ENCODE peak calls at places on chromosomes 13 and 19, in four cellular contexts. P is astrocyte, U is PC-3, E is OCI-LY7. H is an unnamed sample.

GRCh38 chr13:59176775-59177174 is 987.0 kb downstream of the DIAPH3 start:
- DNase-seq in P (no peak), U (peak; percentile 5), E (peak; percentile 14), H (no peak)

GRCh38 chr19:29188704-29189375 is 24.1 kb downstream of the UQCRFS1 start:
- DNase-seq in P (no peak), U (no peak), E (no peak), H (no peak)

GRCh38 chr19:39969681-39970423 is 1.1 kb upstream of the PSMC4 start:
- DNase-seq in P (no peak), U (no peak), E (no peak), H (no peak)

GRCh38 chr19:56217039-56217949 is 15.2 kb downstream of the ZSCAN5C start:
- DNase-seq in P (peak; percentile 29), U (no peak), E (no peak), H (peak; percentile 16)

GRCh38 chr13:32639502-32640105 is 53.4 kb downstream of the PDS5B start:
- DNase-seq in P (peak; percentile 50), U (peak; percentile 57), E (peak; percentile 70), H (peak; percentile 57)

GRCh38 chr19:46515879-46516350 is 20.2 kb upstream of the PNMA8B start:
- DNase-seq in P (peak; percentile 14), U (peak; percentile 59), E (peak; percentile 68), H (no peak)

GRCh38 chr13:72126424-72126823 is 259.4 kb upstream of the DACH1 start:
- DNase-seq in P (peak; percentile 40), U (peak; percentile 71), E (no peak), H (no peak)

GRCh38 chr13:67408823-67409222 is 178.7 kb upstream of the PCDH9 start:
- DNase-seq in P (no peak), U (no peak), E (no peak), H (no peak)

GRCh38 chr19:12692960-12693359 is 3.5 kb downstream of the FBXW9 start:
- DNase-seq in P (no peak), U (no peak), E (no peak), H (no peak)

GRCh38 chr19:16342002-16342715 is 17.5 kb downstream of the KLF2 start:
- DNase-seq in P (peak; percentile 66), U (no peak), E (peak; percentile 73), H (no peak)

GRCh38 chr19:15758379-15758778 is 20.6 kb downstream of the OR10H3 start:
- DNase-seq in P (no peak), U (no peak), E (no peak), H (no peak)

DNA sequence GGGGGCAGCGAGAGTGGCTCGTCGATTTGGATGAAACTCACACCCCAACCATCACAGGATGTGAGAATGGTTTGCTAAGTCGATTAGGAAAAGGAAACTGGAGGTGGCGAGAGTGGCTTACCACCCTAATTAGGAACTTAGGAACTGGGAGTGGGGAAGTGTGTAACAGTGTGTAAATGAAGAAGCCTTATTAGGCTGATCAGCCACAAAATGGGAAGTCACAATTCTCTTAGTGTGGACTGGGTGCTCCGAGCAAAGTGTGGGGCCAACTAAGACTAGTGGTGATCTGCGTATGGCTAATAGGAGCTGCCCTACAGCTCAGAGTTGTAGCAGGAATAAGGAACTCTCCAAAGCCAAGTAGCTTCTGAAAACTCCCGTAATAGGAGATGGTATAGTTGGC is 7.6 kb downstream of the SIGLEC11 start:
- DNase-seq in P (no peak), U (no peak), E (no peak), H (no peak)
- H3K4me3 ChIP-seq in P (no peak overlapping the region), U (no peak overlapping the region), E (no peak overlapping the region), H (no peak overlapping the region)

DNA sequence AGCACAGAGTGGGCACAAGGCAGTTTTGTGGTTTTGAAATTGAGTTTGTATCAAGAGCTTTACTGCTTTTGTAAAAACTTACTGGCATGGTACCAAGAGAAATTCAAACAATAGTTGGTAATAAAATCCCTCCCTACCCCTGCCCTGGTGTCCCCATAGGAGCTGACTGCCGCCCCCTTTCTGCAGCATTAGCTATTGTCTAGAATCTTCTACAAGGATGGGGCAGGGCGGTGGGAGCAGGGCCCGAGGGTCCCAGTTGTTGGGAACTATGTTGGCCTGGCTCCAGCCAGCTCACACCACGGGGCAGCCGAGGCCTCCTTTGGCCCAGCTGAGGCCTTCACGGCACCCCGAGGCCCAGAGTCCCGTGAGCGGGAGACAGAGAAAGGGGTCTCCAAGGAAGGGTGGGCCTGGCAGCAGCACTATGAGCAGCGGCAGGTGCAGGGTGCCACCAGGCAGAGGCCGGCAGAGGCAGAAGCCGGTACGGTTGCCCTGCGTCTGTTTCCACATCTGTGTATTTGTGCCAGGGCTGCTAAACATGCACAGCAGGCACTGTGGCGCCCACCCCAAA is 57.9 kb downstream of the KDM4B start:
- DNase-seq in P (no peak), U (peak; percentile 40), E (no peak), H (no peak)
- TF ChIP-seq CTCF in P (no peak), U (peak; percentile 60), E (peak; percentile 25), H (no peak)

GRCh38 chr13:43766766-43767165 is 20.0 kb downstream of the ENOX1 start:
- DNase-seq in P (no peak), U (no peak), E (no peak), H (no peak)
- H3K4me3 ChIP-seq in P (no peak overlapping the region), U (no peak overlapping the region), E (no peak overlapping the region), H (no peak overlapping the region)

GRCh38 chr13:82933986-82934385 is 948.3 kb downstream of the SLITRK1 start:
- DNase-seq in P (no peak), U (no peak), E (no peak), H (no peak)
- TF ChIP-seq CTCF in P (no peak), U (no peak), E (no peak), H (no peak)

GRCh38 chr19:14515501-14516047 is 2.6 kb downstream of the DNAJB1 start:
- DNase-seq in P (no peak), U (no peak), E (no peak), H (no peak)

GRCh38 chr19:14517840-14518505 is at the start of gene DNAJB1:
- DNase-seq in P (peak; percentile 47), U (peak; percentile 76), E (peak; percentile 77), H (no peak)

GRCh38 chr19:14517446-14517839 is 754 bp downstream of the DNAJB1 start:
- DNase-seq in P (no peak), U (no peak), E (no peak), H (no peak)

GRCh38 chr19:14516048-14516534 is 2.1 kb downstream of the DNAJB1 start:
- DNase-seq in P (no peak), U (peak; percentile 60), E (no peak), H (no peak)

GRCh38 chr19:14516746-14517438 is 1.3 kb downstream of the DNAJB1 start:
- DNase-seq in P (no peak), U (no peak), E (peak; percentile 26), H (no peak)
- H3K4me3 ChIP-seq in P (peak overlapping the region; percentile 91), U (peak overlapping the region; percentile 96), E (peak overlapping the region; percentile 93), H (peak overlapping the region; percentile 80)

H was measured in lower leg skin.